ENCODE peak calls at places on chromosomes 2 and 18, in nine cellular contexts. Y is stomach, I is tibial nerve, W is IMR-90, G is testis, U is HepG2, X is ovary, D is A549, C is adrenal gland. E is an unnamed sample.

GRCh38 chr2:145649061-145649460 is 1129.1 kb upstream of the ZEB2 start:
- DNase-seq in Y (no peak), I (no peak), W (no peak), G (no peak), U (no peak), X (no peak), D (no peak), C (no peak), E (no peak)

GRCh38 chr18:76130845-76131244 is 364.2 kb downstream of the ZNF516 start:
- DNase-seq in Y (no peak), I (peak), W (no peak), G (peak), U (no peak), X (peak), D (no peak), C (no peak), E (no peak)

GRCh38 chr2:173124441-173124840 is 48.8 kb downstream of the MAP3K20 start:
- DNase-seq in Y (no peak), I (no peak), W (peak), G (no peak), U (no peak), X (no peak), D (no peak), C (no peak), E (no peak)

GRCh38 chr2:207375207-207375875 is 154.4 kb upstream of the CREB1 start:
- DNase-seq in Y (no peak), I (no peak), W (no peak), G (no peak), U (no peak), X (no peak), D (no peak), C (no peak), E (no peak)

GRCh38 chr2:80579756-80580155 is 275.2 kb upstream of the LRRTM1 start:
- DNase-seq in Y (no peak), I (no peak), W (no peak), G (no peak), U (no peak), X (no peak), D (no peak), C (no peak), E (no peak)

GRCh38 chr2:146821836-146822316 is 1023.0 kb upstream of the ACVR2A start:
- DNase-seq in Y (no peak), I (no peak), W (peak), G (no peak), U (no peak), X (no peak), D (no peak), C (no peak), E (no peak)

GRCh38 chr2:213934560-213934959 is 476.3 kb upstream of the VWC2L start:
- DNase-seq in Y (no peak), I (peak), W (peak), G (no peak), U (peak), X (no peak), D (peak), C (no peak), E (no peak)

GRCh38 chr2:158693476-158693875 is 101.6 kb upstream of the DAPL1 start:
- DNase-seq in Y (no peak), I (no peak), W (no peak), G (no peak), U (no peak), X (no peak), D (no peak), C (no peak), E (no peak)

GRCh38 chr18:3655637-3656050 is 205.7 kb downstream of the TGIF1 start:
- DNase-seq in Y (no peak), I (no peak), W (no peak), G (peak), U (no peak), X (no peak), D (no peak), C (no peak), E (no peak)

GRCh38 chr2:9150906-9151305 is 55.7 kb upstream of the ASAP2 start:
- DNase-seq in Y (no peak), I (no peak), W (no peak), G (no peak), U (no peak), X (no peak), D (no peak), C (no peak), E (no peak)

GRCh38 chr2:1205853-1206252 is 207.4 kb upstream of the TPO start:
- DNase-seq in Y (no peak), I (no peak), W (no peak), G (no peak), U (no peak), X (no peak), D (no peak), C (no peak), E (no peak)

GRCh38 chr2:61368687-61369665 is 101.9 kb downstream of the USP34 start:
- DNase-seq in Y (no peak), I (no peak), W (no peak), G (no peak), U (no peak), X (no peak), D (no peak), C (no peak), E (no peak)

GRCh38 chr2:177535000-177535399 is 142.4 kb downstream of the AGPS start:
- DNase-seq in Y (no peak), I (no peak), W (no peak), G (no peak), U (no peak), X (no peak), D (no peak), C (no peak), E (no peak)

GRCh38 chr2:222751821-222752719 is 80.6 kb downstream of the MOGAT1 start:
- DNase-seq in Y (no peak), I (no peak), W (no peak), G (no peak), U (no peak), X (no peak), D (no peak), C (no peak), E (no peak)

GRCh38 chr18:5424903-5425302 is 118.9 kb downstream of the EPB41L3 start:
- DNase-seq in Y (no peak), I (no peak), W (peak), G (no peak), U (peak), X (no peak), D (no peak), C (no peak), E (no peak)

GRCh38 chr2:210170442-210171303 is 536 bp downstream of the KANSL1L start:
- DNase-seq in Y (peak), I (peak), W (peak), G (peak), U (peak), X (peak), D (peak), C (peak), E (peak)

GRCh38 chr18:44897445-44898215 is 216.9 kb downstream of the SETBP1 start:
- DNase-seq in Y (no peak), I (no peak), W (no peak), G (no peak), U (no peak), X (no peak), D (no peak), C (no peak), E (no peak)

GRCh38 chr18:44900627-44901026 is 219.9 kb downstream of the SETBP1 start:
- DNase-seq in Y (no peak), I (no peak), W (no peak), G (no peak), U (no peak), X (no peak), D (no peak), C (no peak), E (no peak)

GRCh38 chr18:44901283-44901682 is 220.6 kb downstream of the SETBP1 start:
- DNase-seq in Y (no peak), I (no peak), W (no peak), G (no peak), U (no peak), X (no peak), D (no peak), C (no peak), E (no peak)

GRCh38 chr18:44898536-44898935 is 217.8 kb downstream of the SETBP1 start:
- DNase-seq in Y (no peak), I (no peak), W (no peak), G (no peak), U (no peak), X (no peak), D (no peak), C (no peak), E (no peak)

GRCh38 chr18:44899832-44900231 is 219.1 kb downstream of the SETBP1 start:
- DNase-seq in Y (no peak), I (no peak), W (no peak), G (no peak), U (no peak), X (no peak), D (no peak), C (no peak), E (no peak)
- TF ChIP-seq CTCF in Y (no peak), I (no peak), W (no peak), G (no peak), U (no peak), X (no peak), D (no peak), C (no peak), E (no peak)

DNA sequence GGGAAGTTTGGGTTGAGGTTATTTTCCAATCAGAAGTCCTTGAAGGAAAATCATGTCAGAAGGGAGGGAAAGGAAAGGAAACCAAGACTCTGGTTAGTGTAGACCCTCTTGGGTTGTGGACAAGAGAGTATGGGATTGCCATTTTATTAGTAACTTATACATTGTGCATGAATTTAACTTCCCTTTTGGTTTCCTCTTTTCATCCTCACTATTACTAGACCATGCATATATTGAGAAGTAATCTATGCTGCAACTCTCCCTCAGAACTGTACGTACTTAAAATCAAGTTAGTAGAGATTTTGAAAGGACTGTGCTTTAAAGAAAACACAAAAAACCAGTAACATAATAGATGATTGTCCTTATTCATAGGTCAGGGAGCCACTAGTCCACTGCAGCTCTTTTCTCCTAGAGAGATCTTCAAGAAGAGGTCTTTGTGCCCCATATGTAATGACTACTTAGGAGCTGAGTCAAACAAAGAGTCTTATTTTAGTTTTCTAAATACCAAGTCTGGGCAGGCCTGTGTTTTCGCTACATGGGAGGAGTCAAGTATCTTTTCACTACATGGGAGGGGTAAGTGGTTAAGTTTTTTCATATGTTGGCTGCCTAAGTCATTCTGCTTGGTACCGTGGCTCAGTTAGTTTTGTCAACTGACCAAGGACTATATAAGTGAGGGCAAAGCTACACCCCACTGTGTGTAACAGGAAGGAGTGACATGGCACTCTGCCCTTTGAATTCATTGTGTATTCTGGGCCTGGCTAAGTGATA is 25.2 kb upstream of the FAM117B start:
- DNase-seq in Y (no peak), I (no peak), W (no peak), G (no peak), U (no peak), X (no peak), D (no peak), C (no peak), E (no peak)
- H3K4me3 ChIP-seq in Y (no peak), I (no peak), W (no peak), G (no peak), U (no peak), X (no peak), D (no peak), C (no peak), E (no peak)

DNA sequence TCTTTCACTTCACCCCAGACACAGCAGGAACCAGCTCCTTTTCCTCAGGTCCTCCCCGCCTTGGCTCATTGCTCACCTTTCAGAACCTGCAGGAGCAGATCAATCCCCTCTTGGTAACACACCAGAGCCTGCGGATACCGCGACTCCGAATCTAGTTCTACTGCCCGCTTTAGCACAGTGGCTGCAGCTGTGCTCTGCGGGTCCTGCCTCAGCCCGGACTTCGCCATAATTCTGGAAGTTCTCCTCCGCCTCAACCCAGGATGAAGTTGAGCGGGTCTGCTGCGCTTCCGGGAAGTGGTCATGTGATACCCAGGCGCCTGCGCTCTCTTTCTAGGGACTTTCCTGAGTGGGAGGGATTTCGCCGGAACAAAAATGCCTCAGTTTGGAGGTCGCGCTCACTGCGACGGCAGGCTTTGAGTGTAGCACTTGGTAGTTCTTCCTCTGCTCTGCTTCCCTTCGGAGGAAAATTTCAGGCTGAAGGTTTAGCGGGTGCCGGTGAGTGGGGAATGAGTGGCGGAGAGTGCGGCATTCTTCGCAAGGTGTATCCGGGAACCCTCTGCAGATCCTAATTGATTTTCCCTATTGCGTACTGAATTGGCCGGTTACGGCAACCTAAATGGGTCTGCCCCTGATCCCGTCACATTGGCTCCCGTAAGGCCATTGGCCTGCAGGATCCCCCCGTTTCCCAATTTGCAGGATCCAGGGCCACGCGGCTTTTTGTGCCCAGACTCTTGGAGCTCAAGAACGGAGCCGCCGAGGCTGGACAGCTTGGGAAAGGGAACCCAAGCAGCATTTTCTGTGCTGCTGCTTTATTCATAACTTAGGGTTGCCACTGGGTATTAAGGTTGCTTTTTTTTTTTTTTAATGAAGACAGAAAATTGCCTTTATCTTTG is at the start of the genes MITD1 and MRPL30:
- DNase-seq in Y (peak), I (peak), W (peak), G (peak), U (peak), X (peak), D (peak), C (peak), E (peak)
- TF ChIP-seq POLR2A in Y (peak), I (peak), W (peak), G (no peak), U (peak), X (peak), D (peak), C (peak), E (no peak)

GRCh38 chr18:62245699-62246098 is 58.6 kb downstream of the RELCH start:
- DNase-seq in Y (no peak), I (no peak), W (no peak), G (no peak), U (no peak), X (no peak), D (no peak), C (no peak), E (no peak)
- TF ChIP-seq CTCF in Y (no peak), I (no peak), W (no peak), G (no peak), U (no peak), X (no peak), D (no peak), C (no peak), E (no peak)

GRCh38 chr18:74244554-74244953 is 47.2 kb downstream of the CYB5A start:
- DNase-seq in Y (no peak), I (no peak), W (no peak), G (no peak), U (no peak), X (no peak), D (no peak), C (no peak), E (no peak)
- H3K4me3 ChIP-seq in Y (no peak), I (no peak), W (no peak), G (no peak), U (no peak), X (no peak), D (no peak), C (no peak), E (no peak)

GRCh38 chr2:150470435-150470834 is 17.0 kb downstream of the RND3 start:
- DNase-seq in Y (no peak), I (no peak), W (peak), G (no peak), U (no peak), X (no peak), D (no peak), C (no peak), E (no peak)

GRCh38 chr2:150469706-150470105 is 17.8 kb downstream of the RND3 start:
- DNase-seq in Y (no peak), I (no peak), W (peak), G (no peak), U (no peak), X (no peak), D (no peak), C (no peak), E (no peak)

GRCh38 chr2:150467641-150467963 is 19.9 kb downstream of the RND3 start:
- DNase-seq in Y (no peak), I (no peak), W (no peak), G (no peak), U (no peak), X (no peak), D (no peak), C (no peak), E (no peak)

GRCh38 chr2:150466770-150467640 is 20.5 kb downstream of the RND3 start:
- DNase-seq in Y (no peak), I (no peak), W (peak), G (no peak), U (no peak), X (no peak), D (no peak), C (no peak), E (no peak)

GRCh38 chr2:150468350-150468960 is 19.0 kb downstream of the RND3 start:
- DNase-seq in Y (no peak), I (no peak), W (peak), G (no peak), U (no peak), X (no peak), D (no peak), C (no peak), E (no peak)
- TF ChIP-seq POLR2A in Y (no peak), I (no peak), W (peak), G (no peak), U (no peak), X (no peak), D (no peak), C (no peak), E (no peak)